ENCODE peak calls at places on chromosomes 3 and 15, in seven cellular contexts. M, I, P, F, G, J and B are unnamed samples.

GRCh38 chr3:141255137-141255536 is 23.5 kb downstream of the PXYLP1 start:
- DNase-seq in M (no peak), I (no peak), P (no peak), F (no peak), G (no peak), J (no peak), B (no peak)

GRCh38 chr15:62706361-62706760 is 336.2 kb upstream of the TPM1 start:
- DNase-seq in M (no peak), I (no peak), P (no peak), F (no peak), G (no peak), J (peak), B (no peak)

GRCh38 chr3:154194869-154195268 is 73.7 kb downstream of the ARHGEF26 start:
- DNase-seq in M (no peak), I (no peak), P (no peak), F (no peak), G (no peak), J (no peak), B (no peak)

GRCh38 chr3:146928421-146929059 is 323.4 kb upstream of the PLSCR5 start:
- DNase-seq in M (no peak), I (no peak), P (no peak), F (no peak), G (no peak), J (no peak), B (peak)

GRCh38 chr3:53938645-53939044 is 47.0 kb upstream of the SELENOK start:
- DNase-seq in M (peak), I (peak), P (peak), F (peak), G (no peak), J (peak), B (peak)

GRCh38 chr3:86793786-86794185 is 197.2 kb downstream of the VGLL3 start:
- DNase-seq in M (no peak), I (no peak), P (peak), F (no peak), G (no peak), J (no peak), B (peak)

GRCh38 chr3:106341090-106341489 is 472.3 kb upstream of the CBLB start:
- DNase-seq in M (no peak), I (no peak), P (no peak), F (no peak), G (no peak), J (peak), B (no peak)

GRCh38 chr3:114093596-114093995 is 37.1 kb downstream of the QTRT2 start:
- DNase-seq in M (no peak), I (peak), P (no peak), F (no peak), G (no peak), J (peak), B (no peak)

GRCh38 chr3:24060055-24060454 is 115.0 kb downstream of the NR1D2 start:
- DNase-seq in M (no peak), I (no peak), P (no peak), F (no peak), G (no peak), J (no peak), B (peak)

GRCh38 chr3:136332302-136332701 is 82.2 kb downstream of the PCCB start:
- DNase-seq in M (no peak), I (no peak), P (no peak), F (no peak), G (no peak), J (no peak), B (no peak)

GRCh38 chr3:15327941-15328340 is 4.4 kb downstream of the SH3BP5 start:
- DNase-seq in M (no peak), I (no peak), P (no peak), F (no peak), G (no peak), J (no peak), B (peak)

GRCh38 chr15:77021803-77022381 is 27.0 kb downstream of the PSTPIP1 start:
- DNase-seq in M (no peak), I (no peak), P (no peak), F (no peak), G (no peak), J (no peak), B (no peak)

GRCh38 chr3:141807277-141808038 is 44.2 kb downstream of the GRK7 start:
- DNase-seq in M (peak), I (no peak), P (no peak), F (no peak), G (no peak), J (no peak), B (no peak)

GRCh38 chr15:42084465-42085235 is 9.7 kb downstream of the PLA2G4D start:
- DNase-seq in M (peak), I (no peak), P (peak), F (peak), G (no peak), J (peak), B (peak)

GRCh38 chr3:172174396-172175253 is 135.2 kb downstream of the FNDC3B start:
- DNase-seq in M (no peak), I (no peak), P (no peak), F (no peak), G (no peak), J (peak), B (no peak)

GRCh38 chr15:99909914-99910313 is 176.7 kb upstream of the LYSMD4 start:
- DNase-seq in M (peak), I (peak), P (peak), F (peak), G (no peak), J (no peak), B (peak)
- TF ChIP-seq JUND in M (no peak), I (no peak), P (no peak), F (no peak), G (no peak), J (no peak), B (no peak)

DNA sequence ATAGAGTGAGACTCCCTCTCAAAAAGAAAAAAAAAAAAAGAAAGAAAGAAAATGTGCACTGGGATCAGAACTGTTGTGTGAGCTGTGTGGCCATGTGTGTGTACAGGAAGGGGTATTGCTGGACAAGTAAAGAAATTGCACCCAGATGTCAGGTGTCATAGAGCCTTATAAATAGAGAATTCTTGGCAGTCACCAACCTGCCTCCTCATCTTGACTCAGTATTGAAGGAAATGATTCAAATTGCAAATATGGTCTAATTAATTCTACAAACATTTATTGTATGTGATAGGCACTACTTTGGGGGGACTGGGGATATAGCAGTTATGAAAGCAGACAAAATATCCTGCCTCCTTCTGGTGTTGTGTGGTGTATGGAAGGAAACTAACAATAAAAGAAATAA is 243.8 kb upstream of the TTC14 start:
- DNase-seq in M (no peak), I (no peak), P (no peak), F (no peak), G (no peak), J (no peak), B (no peak)
- TF ChIP-seq JUND in M (no peak), I (no peak), P (no peak), F (no peak), G (no peak), J (peak), B (no peak)

GRCh38 chr3:62795978-62796635 is 79.1 kb downstream of the CADPS start:
- DNase-seq in M (no peak), I (no peak), P (no peak), F (no peak), G (no peak), J (no peak), B (no peak)
- TF ChIP-seq JUND in M (no peak), I (no peak), P (no peak), F (no peak), G (no peak), J (no peak), B (no peak)

GRCh38 chr3:66592061-66592875 is 91.4 kb upstream of the LRIG1 start:
- DNase-seq in M (no peak), I (no peak), P (no peak), F (no peak), G (no peak), J (no peak), B (no peak)

GRCh38 chr3:66597316-66597863 is 96.6 kb upstream of the LRIG1 start:
- DNase-seq in M (no peak), I (no peak), P (no peak), F (no peak), G (no peak), J (no peak), B (no peak)

GRCh38 chr3:66592927-66593625 is 92.3 kb upstream of the LRIG1 start:
- DNase-seq in M (no peak), I (no peak), P (no peak), F (no peak), G (no peak), J (no peak), B (no peak)

GRCh38 chr3:66598168-66598567 is 97.3 kb upstream of the LRIG1 start:
- DNase-seq in M (no peak), I (no peak), P (no peak), F (no peak), G (no peak), J (no peak), B (no peak)

DNA sequence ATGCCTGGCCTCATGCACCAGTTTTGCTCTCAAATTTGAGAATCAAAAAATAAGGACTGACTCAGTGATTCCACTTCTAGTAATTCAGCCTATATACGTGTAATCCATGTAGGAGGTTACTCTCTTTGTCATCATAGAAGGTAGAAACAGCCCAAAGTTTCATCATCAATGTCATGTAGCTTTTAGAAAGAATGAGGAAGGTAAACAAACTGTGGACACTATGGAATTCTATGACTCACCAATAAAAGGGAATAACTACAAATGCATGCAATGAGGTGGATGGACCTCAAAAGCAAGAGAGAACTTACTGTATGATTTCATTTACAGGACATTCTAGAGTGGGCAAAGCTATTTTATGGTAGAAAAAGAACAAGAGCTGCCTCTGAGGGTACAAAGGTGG is 93.2 kb upstream of the LRIG1 start:
- DNase-seq in M (no peak), I (peak), P (peak), F (no peak), G (no peak), J (no peak), B (peak)
- TF ChIP-seq JUND in M (no peak), I (peak), P (no peak), F (no peak), G (no peak), J (no peak), B (peak)

DNA sequence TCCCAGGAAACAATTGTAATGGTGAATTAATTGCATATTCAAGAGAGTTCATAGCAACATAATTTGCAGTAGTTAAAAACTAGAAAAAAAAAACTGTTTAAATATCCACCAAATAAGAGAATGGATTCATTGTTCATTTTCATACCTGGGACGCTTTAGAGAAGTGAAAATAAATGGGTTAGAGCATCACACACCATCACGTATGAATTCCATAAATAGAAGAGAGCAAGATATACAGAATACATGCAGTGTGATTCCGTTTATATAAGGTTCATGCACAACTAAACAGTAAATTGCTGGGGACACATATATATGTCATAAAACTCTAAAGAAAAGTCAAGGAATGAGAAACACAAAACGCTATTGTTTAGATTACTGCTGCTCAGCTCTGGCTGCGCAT is 577.0 kb upstream of the KCNMB2 start:
- DNase-seq in M (no peak), I (no peak), P (no peak), F (no peak), G (no peak), J (no peak), B (no peak)
- TF ChIP-seq JUND in M (no peak), I (no peak), P (no peak), F (no peak), G (no peak), J (no peak), B (no peak)